ENCODE peak calls at places on chromosomes 2 and 18, in four cellular contexts. O is H1, X is HepG2, N is K562. I is an unnamed sample.

GRCh38 chr2:173884403-173884802 is 80.8 kb downstream of the SP3 start:
- DNase-seq in N (peak; percentile 67), X (peak; percentile 56), O (no peak), I (peak; percentile 64)

GRCh38 chr18:55310044-55310676 is 277.8 kb downstream of the TCF4 start:
- DNase-seq in X (no peak), N (no peak), O (no peak), I (no peak)

GRCh38 chr18:44804033-44804432 is 123.3 kb downstream of the SETBP1 start:
- DNase-seq in N (no peak), X (no peak), O (no peak), I (no peak)

GRCh38 chr2:120915670-120916069 is 180.0 kb downstream of the GLI2 start:
- DNase-seq in X (no peak), O (no peak), N (no peak), I (no peak)

GRCh38 chr18:3848316-3848715 is 398.3 kb downstream of the TGIF1 start:
- DNase-seq in O (no peak), N (no peak), X (no peak), I (no peak)

GRCh38 chr2:46862430-46862829 is 53.2 kb downstream of the MCFD2 start:
- DNase-seq in N (no peak), O (no peak), X (no peak), I (no peak)

GRCh38 chr2:216245391-216245790 is 126.9 kb downstream of the MARCHF4 start:
- DNase-seq in X (no peak), N (no peak), O (no peak), I (no peak)

GRCh38 chr18:48866856-48867255 is 83.9 kb downstream of the SMAD7 start:
- DNase-seq in N (no peak), X (no peak), O (no peak), I (no peak)

GRCh38 chr2:158024288-158024898 is 77.3 kb upstream of the UPP2 start:
- DNase-seq in O (no peak), X (peak; percentile 29), N (peak; percentile 56), I (peak; percentile 65)

GRCh38 chr2:136383161-136383560 is 265.2 kb upstream of the CXCR4 start:
- DNase-seq in O (no peak), N (no peak), X (no peak), I (no peak)

GRCh38 chr18:74410441-74410992 is 46.6 kb downstream of the DIPK1C start:
- DNase-seq in O (no peak), X (no peak), N (no peak), I (no peak)

GRCh38 chr2:241356871-241357260 is 781 bp downstream of the FARP2 start:
- DNase-seq in O (no peak), X (no peak), N (no peak), I (no peak)

GRCh38 chr18:63480892-63481291 is 4.1 kb downstream of the SERPINB5 start:
- DNase-seq in X (no peak), O (no peak), N (no peak), I (no peak)

GRCh38 chr18:63676526-63676925 is 14.8 kb upstream of the SERPINB3 start:
- DNase-seq in O (no peak), N (no peak), X (no peak), I (peak; percentile 50)

GRCh38 chr2:164717000-164717597 is 95.8 kb upstream of the GRB14 start:
- DNase-seq in N (peak; percentile 11), O (no peak), X (peak; percentile 50), I (no peak)

GRCh38 chr2:224042191-224042696 is 3.2 kb upstream of the SERPINE2 start:
- DNase-seq in N (no peak), X (no peak), O (no peak), I (no peak)

GRCh38 chr18:55234366-55235093 is 275.3 kb upstream of the CCDC68 start:
- DNase-seq in N (peak; percentile 53), O (peak; percentile 63), X (peak; percentile 47), I (peak; percentile 82)

GRCh38 chr2:58739033-58739432 is 497.9 kb upstream of the FANCL start:
- DNase-seq in X (no peak), N (no peak), O (no peak), I (no peak)

GRCh38 chr2:58730764-58731487 is 489.8 kb upstream of the FANCL start:
- DNase-seq in O (no peak), X (no peak), N (peak; percentile 69), I (no peak)

GRCh38 chr2:58732999-58733398 is 491.9 kb upstream of the FANCL start:
- DNase-seq in O (no peak), N (no peak), X (no peak), I (no peak)

GRCh38 chr2:58731488-58731869 is 490.4 kb upstream of the FANCL start:
- DNase-seq in N (peak; percentile 68), O (no peak), X (no peak), I (no peak)

DNA sequence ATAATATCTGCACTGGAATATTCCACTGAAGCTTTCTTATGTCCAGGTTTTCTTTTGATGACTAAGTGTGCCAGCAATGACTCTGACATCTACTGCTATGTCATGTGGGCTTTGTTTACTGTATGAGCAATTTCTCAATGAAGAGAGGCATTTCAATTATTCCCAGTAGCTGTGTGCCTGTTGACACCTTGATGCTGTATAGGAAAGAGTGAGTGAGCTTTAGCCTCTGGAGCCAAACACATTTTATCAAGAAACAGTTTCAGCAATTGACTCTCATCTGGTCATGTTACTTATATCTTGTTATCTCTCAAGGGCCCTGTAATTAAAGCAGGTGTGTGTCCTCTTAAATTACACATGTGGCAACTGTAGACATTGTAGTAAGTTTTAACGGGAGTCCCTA is 493.2 kb upstream of the FANCL start:
- DNase-seq in O (no peak), N (no peak), X (peak; percentile 35), I (no peak)
- TF ChIP-seq ATF2 in O (no peak), N (no peak), X (no peak), I (no peak)

GRCh38 chr2:33469238-33469637 is 7.2 kb upstream of the RASGRP3 start:
- DNase-seq in O (no peak), X (no peak), N (no peak), I (no peak)

GRCh38 chr2:33467413-33467812 is 9.0 kb upstream of the RASGRP3 start:
- DNase-seq in N (no peak), X (no peak), O (no peak), I (no peak)
- TF ChIP-seq ATF2 in N (no peak), X (no peak), O (no peak), I (no peak)

GRCh38 chr2:66577331-66578041 is 142.6 kb downstream of the MEIS1 start:
- DNase-seq in X (no peak), N (no peak), O (no peak), I (peak; percentile 30)

GRCh38 chr2:66576381-66577330 is 141.7 kb downstream of the MEIS1 start:
- DNase-seq in O (no peak), X (peak; percentile 44), N (no peak), I (peak; percentile 26)

GRCh38 chr2:66573866-66574265 is 138.9 kb downstream of the MEIS1 start:
- DNase-seq in O (no peak), X (no peak), N (no peak), I (peak; percentile 36)

GRCh38 chr2:66574701-66575624 is 140.0 kb downstream of the MEIS1 start:
- DNase-seq in X (peak; percentile 57), O (no peak), N (peak; percentile 84), I (peak; percentile 79)

DNA sequence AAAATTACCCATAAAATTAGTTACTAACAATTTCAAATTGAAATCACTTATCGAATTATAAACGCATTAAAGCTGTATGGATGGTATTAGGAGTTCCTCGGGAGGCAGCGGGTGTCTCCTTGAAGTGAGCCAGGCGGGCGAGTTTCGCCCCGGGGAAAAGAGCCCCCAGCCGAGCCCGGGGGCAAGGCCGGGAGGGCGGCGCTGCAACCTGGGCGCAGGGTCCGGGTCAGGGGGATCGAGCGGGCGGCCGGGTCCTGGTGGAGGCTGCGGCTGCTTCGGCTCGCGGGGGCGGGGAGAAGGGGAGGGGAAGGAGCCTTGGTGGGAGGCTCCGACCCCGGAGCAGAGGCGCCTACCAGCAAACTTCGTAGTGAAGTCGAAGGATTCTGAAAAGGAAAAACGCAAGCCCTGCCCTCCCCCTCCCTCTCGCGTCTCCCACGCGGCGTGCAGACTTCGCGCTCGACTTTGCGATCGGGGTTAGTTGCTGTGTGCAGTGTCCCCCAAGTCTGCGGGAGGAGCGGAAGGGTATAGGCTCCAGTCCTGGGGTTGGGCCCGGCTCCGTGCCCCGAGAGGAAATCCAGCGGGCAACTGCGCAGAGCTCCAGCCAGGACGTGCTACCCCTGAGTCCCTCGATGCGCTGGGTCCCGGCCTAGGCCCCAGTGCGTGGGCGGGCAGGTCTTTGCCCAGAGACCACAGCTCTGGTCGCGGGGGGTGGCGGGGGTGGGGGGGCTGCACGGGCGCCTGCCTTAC is 140.9 kb downstream of the MEIS1 start:
- DNase-seq in N (no peak), X (no peak), O (no peak), I (peak; percentile 55)
- TF ChIP-seq ATF2 in N (no peak), X (no peak), O (no peak), I (no peak)

DNA sequence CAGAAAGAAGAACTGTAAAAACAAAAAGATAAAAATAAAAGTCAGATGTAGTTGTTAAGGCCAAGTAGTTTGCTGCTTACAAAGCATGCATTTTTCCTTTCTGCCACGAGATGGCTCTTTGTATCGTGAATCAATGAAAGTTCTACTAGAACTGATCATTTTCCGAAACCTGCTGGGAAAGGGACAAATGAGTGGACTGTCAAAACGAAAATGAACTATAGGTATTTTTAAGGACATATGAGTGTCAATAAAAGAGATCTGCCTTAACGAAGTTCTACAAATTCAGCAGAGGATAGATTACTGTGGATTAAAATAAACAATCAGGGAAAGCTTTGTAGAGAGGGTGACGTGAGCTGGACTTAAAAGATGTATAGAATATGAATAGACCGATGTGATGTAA is 15.0 kb upstream of the ELOA2 start:
- DNase-seq in N (no peak), O (no peak), X (peak; percentile 40), I (no peak)
- TF ChIP-seq ATF2 in N (no peak), O (no peak), X (no peak), I (no peak)

GRCh38 chr2:231250146-231250545 is 51.7 kb downstream of the ARMC9 start:
- DNase-seq in O (no peak), N (no peak), X (no peak), I (no peak)
- TF ChIP-seq ATF2 in O (no peak), N (no peak), X (no peak), I (no peak)

DNA sequence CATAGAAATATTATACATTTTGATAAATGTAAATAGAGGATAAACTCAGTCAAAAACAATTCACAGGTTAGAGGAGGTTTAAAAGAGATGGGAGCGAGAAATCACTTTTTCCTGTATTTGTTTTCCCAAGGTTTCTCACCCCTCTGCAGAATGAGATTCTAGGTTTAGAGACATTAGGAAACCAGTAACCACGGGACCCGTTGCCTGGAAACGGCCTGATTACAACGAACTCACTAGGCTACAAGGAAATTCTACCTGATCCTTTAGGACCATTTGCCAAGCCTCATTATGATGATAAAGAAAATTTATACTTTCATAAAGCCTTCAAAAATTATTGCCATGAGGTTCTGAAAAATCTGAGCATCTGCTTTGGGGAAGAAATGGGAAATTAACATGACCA is 262.5 kb downstream of the NRXN1 start:
- DNase-seq in X (no peak), N (no peak), O (no peak), I (peak; percentile 13)
- TF ChIP-seq ATF2 in X (no peak), N (no peak), O (no peak), I (no peak)

GRCh38 chr2:101823849-101824248 is 126.3 kb downstream of the MAP4K4 start:
- DNase-seq in X (no peak), O (no peak), N (no peak), I (no peak)

GRCh38 chr2:101821059-101821805 is 123.7 kb downstream of the MAP4K4 start:
- DNase-seq in X (no peak), O (no peak), N (no peak), I (no peak)

GRCh38 chr2:101823347-101823791 is 125.9 kb downstream of the MAP4K4 start:
- DNase-seq in X (peak; percentile 71), O (no peak), N (peak; percentile 48), I (peak; percentile 71)

GRCh38 chr2:101820519-101820918 is 123.0 kb downstream of the MAP4K4 start:
- DNase-seq in X (no peak), N (peak; percentile 35), O (no peak), I (no peak)

GRCh38 chr2:101821828-101822458 is 124.4 kb downstream of the MAP4K4 start:
- DNase-seq in O (no peak), N (no peak), X (no peak), I (no peak)
- TF ChIP-seq ATF2 in O (no peak), N (no peak), X (no peak), I (no peak)

I was measured in WTC11.